ENCODE peak calls at places on chromosomes 3 and 15, in eight cellular contexts. One of them, this sample, is unnamed.

GRCh38 chr3:106728315-106728821 is 648.9 kb upstream of the CCDC54 start:
- DNase-seq in NCI-H1092: no peak
- DNase-seq in cardiac muscle cell: peak
- DNase-seq in stimulated activated CD8-positive, alpha-beta memory T cell treated with anti-CD3 and anti-CD28 coated beads, Interleukin-15, amount 100 ng/mL, for 1 hour: no peak
- DNase-seq in natural killer cell treated with Interleukin-12 subunit alpha and Interleukin-12 subunit beta and Interleukin-15 and Interleukin-18, amount 100 ng/mL, for 72 hours: no peak
- DNase-seq in testis: no peak
- DNase-seq in fibroblast of lung: peak
- DNase-seq in pons: peak
- DNase-seq in this sample: no peak

GRCh38 chr3:150147776-150148175 is 177.1 kb upstream of the PFN2 start:
- DNase-seq in NCI-H1092: no peak
- DNase-seq in cardiac muscle cell: peak
- DNase-seq in stimulated activated CD8-positive, alpha-beta memory T cell treated with anti-CD3 and anti-CD28 coated beads, Interleukin-15, amount 100 ng/mL, for 1 hour: no peak
- DNase-seq in natural killer cell treated with Interleukin-12 subunit alpha and Interleukin-12 subunit beta and Interleukin-15 and Interleukin-18, amount 100 ng/mL, for 72 hours: no peak
- DNase-seq in testis: no peak
- DNase-seq in fibroblast of lung: peak
- DNase-seq in pons: no peak
- DNase-seq in this sample: no peak

GRCh38 chr3:194268659-194269487 is 82.3 kb downstream of the CPN2 start:
- DNase-seq in NCI-H1092: no peak
- DNase-seq in cardiac muscle cell: no peak
- DNase-seq in stimulated activated CD8-positive, alpha-beta memory T cell treated with anti-CD3 and anti-CD28 coated beads, Interleukin-15, amount 100 ng/mL, for 1 hour: no peak
- DNase-seq in natural killer cell treated with Interleukin-12 subunit alpha and Interleukin-12 subunit beta and Interleukin-15 and Interleukin-18, amount 100 ng/mL, for 72 hours: peak
- DNase-seq in testis: no peak
- DNase-seq in fibroblast of lung: no peak
- DNase-seq in pons: no peak
- DNase-seq in this sample: no peak

GRCh38 chr15:57919754-57920153 is 145.8 kb downstream of the ALDH1A2 start:
- DNase-seq in NCI-H1092: no peak
- DNase-seq in cardiac muscle cell: no peak
- DNase-seq in stimulated activated CD8-positive, alpha-beta memory T cell treated with anti-CD3 and anti-CD28 coated beads, Interleukin-15, amount 100 ng/mL, for 1 hour: no peak
- DNase-seq in natural killer cell treated with Interleukin-12 subunit alpha and Interleukin-12 subunit beta and Interleukin-15 and Interleukin-18, amount 100 ng/mL, for 72 hours: no peak
- DNase-seq in testis: no peak
- DNase-seq in fibroblast of lung: no peak
- DNase-seq in pons: no peak
- DNase-seq in this sample: no peak

GRCh38 chr3:72065872-72066641 is 281.1 kb upstream of the PROK2 start:
- DNase-seq in NCI-H1092: no peak
- DNase-seq in cardiac muscle cell: no peak
- DNase-seq in stimulated activated CD8-positive, alpha-beta memory T cell treated with anti-CD3 and anti-CD28 coated beads, Interleukin-15, amount 100 ng/mL, for 1 hour: no peak
- DNase-seq in natural killer cell treated with Interleukin-12 subunit alpha and Interleukin-12 subunit beta and Interleukin-15 and Interleukin-18, amount 100 ng/mL, for 72 hours: no peak
- DNase-seq in testis: no peak
- DNase-seq in fibroblast of lung: no peak
- DNase-seq in pons: no peak
- DNase-seq in this sample: no peak

GRCh38 chr3:143956858-143957257 is 14.8 kb upstream of the DIPK2A start:
- DNase-seq in NCI-H1092: no peak
- DNase-seq in cardiac muscle cell: no peak
- DNase-seq in stimulated activated CD8-positive, alpha-beta memory T cell treated with anti-CD3 and anti-CD28 coated beads, Interleukin-15, amount 100 ng/mL, for 1 hour: no peak
- DNase-seq in natural killer cell treated with Interleukin-12 subunit alpha and Interleukin-12 subunit beta and Interleukin-15 and Interleukin-18, amount 100 ng/mL, for 72 hours: no peak
- DNase-seq in testis: no peak
- DNase-seq in fibroblast of lung: peak
- DNase-seq in pons: no peak
- DNase-seq in this sample: no peak

GRCh38 chr15:38225381-38225780 is 27.3 kb upstream of the SPRED1 start:
- DNase-seq in NCI-H1092: no peak
- DNase-seq in cardiac muscle cell: no peak
- DNase-seq in stimulated activated CD8-positive, alpha-beta memory T cell treated with anti-CD3 and anti-CD28 coated beads, Interleukin-15, amount 100 ng/mL, for 1 hour: no peak
- DNase-seq in natural killer cell treated with Interleukin-12 subunit alpha and Interleukin-12 subunit beta and Interleukin-15 and Interleukin-18, amount 100 ng/mL, for 72 hours: no peak
- DNase-seq in testis: no peak
- DNase-seq in fibroblast of lung: peak
- DNase-seq in pons: no peak
- DNase-seq in this sample: no peak

GRCh38 chr3:10782011-10782410 is 34.0 kb upstream of the SLC6A11 start:
- DNase-seq in NCI-H1092: peak
- DNase-seq in cardiac muscle cell: no peak
- DNase-seq in stimulated activated CD8-positive, alpha-beta memory T cell treated with anti-CD3 and anti-CD28 coated beads, Interleukin-15, amount 100 ng/mL, for 1 hour: no peak
- DNase-seq in natural killer cell treated with Interleukin-12 subunit alpha and Interleukin-12 subunit beta and Interleukin-15 and Interleukin-18, amount 100 ng/mL, for 72 hours: no peak
- DNase-seq in testis: no peak
- DNase-seq in fibroblast of lung: no peak
- DNase-seq in pons: no peak
- DNase-seq in this sample: no peak